ENCODE peak calls at places on chromosomes 13 and 19, in four cellular contexts. Y is NB4, O is RWPE2, S is AG04450. H is an unnamed sample.

GRCh38 chr19:7673995-7674667 is 2.8 kb upstream of the MCEMP1 start:
- DNase-seq in Y (peak), O (no peak), S (no peak), H (no peak)

GRCh38 chr13:48110930-48111721 is 16.2 kb upstream of the MED4 start:
- DNase-seq in Y (no peak), O (no peak), S (no peak), H (no peak)

GRCh38 chr19:49567722-49568454 is 12.5 kb downstream of the NOSIP start:
- DNase-seq in Y (peak), O (no peak), S (no peak), H (no peak)

GRCh38 chr13:113796211-113796875 is 37.3 kb downstream of the TMEM255B start:
- DNase-seq in Y (no peak), O (no peak), S (no peak), H (no peak)

GRCh38 chr19:31125071-31125470 is 224.2 kb downstream of the TSHZ3 start:
- DNase-seq in Y (no peak), O (no peak), S (no peak), H (peak)

GRCh38 chr19:33390120-33390907 is 16.8 kb downstream of the CEBPG start:
- DNase-seq in Y (peak), O (peak), S (no peak), H (no peak)

GRCh38 chr19:11479470-11480080 is 1.3 kb downstream of the ELAVL3 start:
- DNase-seq in Y (no peak), O (no peak), S (no peak), H (no peak)

GRCh38 chr19:37933965-37934364 is 27.0 kb downstream of the SIPA1L3 start:
- DNase-seq in Y (no peak), O (no peak), S (no peak), H (no peak)

GRCh38 chr13:39196957-39197644 is 158.8 kb downstream of the NHLRC3 start:
- DNase-seq in Y (peak), O (no peak), S (no peak), H (no peak)

GRCh38 chr13:84574851-84575250 is 692.6 kb upstream of the SLITRK1 start:
- DNase-seq in Y (no peak), O (no peak), S (no peak), H (no peak)

GRCh38 chr13:79496188-79496587 is 15.2 kb downstream of the NDFIP2 start:
- DNase-seq in Y (no peak), O (no peak), S (no peak), H (no peak)

GRCh38 chr19:4375620-4376228 is 24.6 kb downstream of the SH3GL1 start:
- DNase-seq in Y (peak), O (no peak), S (no peak), H (no peak)

GRCh38 chr13:113080901-113081521 is 24.6 kb upstream of the F7 start:
- DNase-seq in Y (no peak), O (no peak), S (no peak), H (peak)

GRCh38 chr13:100493418-100493817 is 95.2 kb downstream of the GGACT start:
- DNase-seq in Y (peak), O (no peak), S (no peak), H (no peak)

GRCh38 chr19:46776927-46777911 is 11.2 kb downstream of the SLC1A5 start:
- DNase-seq in Y (peak), O (no peak), S (no peak), H (no peak)

GRCh38 chr13:20799726-20800416 is 26.1 kb upstream of the EEF1AKMT1 start:
- DNase-seq in Y (no peak), O (no peak), S (no peak), H (no peak)

GRCh38 chr19:33459691-33460090 is 61.9 kb downstream of the PEPD start:
- DNase-seq in Y (no peak), O (no peak), S (no peak), H (peak)

GRCh38 chr19:39223703-39224279 is 19.7 kb upstream of the SYCN start:
- DNase-seq in Y (peak), O (no peak), S (no peak), H (no peak)

GRCh38 chr13:112960671-112961070 is 8.3 kb upstream of the MCF2L start:
- DNase-seq in Y (no peak), O (peak), S (no peak), H (no peak)

GRCh38 chr19:6287269-6287885 is 7.6 kb upstream of the MLLT1 start:
- DNase-seq in Y (no peak), O (no peak), S (no peak), H (no peak)

GRCh38 chr19:31318790-31319189 is 30.4 kb downstream of the TSHZ3 start:
- DNase-seq in Y (no peak), O (no peak), S (no peak), H (no peak)

DNA sequence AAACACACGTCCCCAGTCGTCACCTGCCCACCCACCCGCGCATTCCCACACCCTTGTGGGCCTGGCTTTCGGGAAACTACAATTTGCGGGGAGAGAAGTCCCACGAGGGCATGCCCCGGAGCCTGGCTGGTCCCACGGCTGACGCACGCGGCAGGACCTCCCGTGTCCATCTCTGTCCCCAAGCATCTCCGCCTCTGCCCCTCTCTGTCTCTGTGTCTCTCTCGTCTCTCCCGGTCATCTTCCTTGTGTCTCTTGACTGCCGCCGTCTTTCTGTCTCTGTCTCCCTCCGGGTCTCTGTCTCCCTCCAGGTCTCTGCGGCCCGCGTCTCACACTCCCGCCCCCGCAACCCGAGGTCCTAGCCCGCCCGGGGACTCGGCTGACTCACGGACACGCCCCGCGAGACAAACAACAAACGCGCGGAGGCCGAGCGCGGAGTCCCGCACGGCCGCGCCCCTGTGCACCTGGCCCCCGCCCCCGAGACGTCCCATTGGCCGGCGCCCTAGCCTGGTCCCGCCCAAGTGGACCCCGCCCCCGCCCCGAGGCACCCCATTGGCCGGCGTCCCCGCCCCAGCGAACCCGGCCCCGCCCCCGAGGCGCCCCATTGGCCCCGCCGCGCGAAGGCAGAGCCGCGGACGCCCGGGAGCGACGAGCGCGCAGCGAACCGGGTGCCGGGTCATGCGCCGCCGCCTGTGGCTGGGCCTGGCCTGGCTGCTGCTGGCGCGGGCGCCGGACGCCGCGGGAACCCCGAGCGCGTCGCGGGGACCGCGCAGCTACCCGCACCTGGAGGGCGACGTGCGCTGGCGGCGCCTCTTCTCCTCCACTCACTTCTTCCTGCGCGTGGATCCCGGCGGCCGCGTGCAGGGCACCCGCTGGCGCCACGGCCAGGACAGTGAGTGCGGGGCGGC is at the start of gene FGF22:
- DNase-seq in Y (peak), O (peak), S (peak), H (no peak)
- TF ChIP-seq CTCF in Y (no peak), O (no peak), S (no peak), H (no peak)

DNA sequence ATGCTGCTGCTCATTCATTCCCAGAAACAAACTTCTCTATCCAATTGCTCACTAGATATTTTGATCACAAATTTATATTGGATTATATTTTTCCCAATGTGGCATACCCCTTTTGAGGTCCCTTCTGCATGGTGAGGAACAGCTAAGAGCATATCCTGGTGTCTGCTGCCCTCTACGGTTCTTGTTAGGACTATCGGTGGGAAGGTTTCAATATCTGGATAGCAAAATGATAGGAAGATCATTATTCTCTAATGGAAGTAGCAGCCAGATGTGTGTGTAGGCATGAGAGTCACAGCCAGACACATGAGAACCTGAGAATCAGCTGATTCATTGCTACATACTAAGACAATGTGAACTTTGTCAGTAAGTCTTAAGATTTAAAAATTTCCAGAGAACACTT is 1422.4 kb upstream of the MIR17HG start:
- DNase-seq in Y (peak), O (no peak), S (no peak), H (no peak)
- TF ChIP-seq CTCF in Y (peak), O (peak), S (peak), H (peak)

GRCh38 chr19:40605201-40605971 is 4.2 kb downstream of the LTBP4 start:
- DNase-seq in Y (peak), O (peak), S (no peak), H (no peak)
- TF ChIP-seq CTCF in Y (no peak), O (peak), S (peak), H (peak)

DNA sequence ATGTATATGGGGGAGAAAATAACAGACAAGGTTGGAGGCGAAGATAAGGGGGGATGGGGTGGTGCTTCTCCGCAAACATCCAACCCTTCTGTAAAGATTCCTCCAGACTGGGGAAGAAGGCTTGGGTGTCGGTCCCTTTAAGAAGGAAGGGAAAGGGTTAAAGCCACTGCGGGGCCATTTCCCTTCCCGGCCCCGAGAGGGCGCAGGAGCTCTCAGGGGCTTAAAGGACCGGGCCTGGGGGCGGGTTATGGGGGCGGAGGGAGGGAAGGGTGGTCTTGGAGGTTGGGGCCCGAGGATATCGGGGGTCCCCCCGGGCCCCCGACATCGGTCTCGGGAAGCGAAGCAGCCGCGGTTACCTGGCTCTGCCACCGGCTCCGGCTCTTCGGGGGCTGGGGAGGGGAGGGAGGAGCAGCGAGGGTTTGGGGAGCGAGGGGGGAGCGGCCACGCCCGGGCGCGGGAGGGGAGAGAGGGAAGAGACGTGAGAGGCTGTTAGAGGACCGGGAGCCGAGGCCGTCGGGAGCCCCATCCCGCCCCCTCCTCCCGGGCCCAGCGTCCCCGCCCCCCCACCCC is 2.8 kb downstream of the TNNT1 start:
- DNase-seq in Y (peak), O (no peak), S (no peak), H (no peak)
- TF ChIP-seq CTCF in Y (peak), O (peak), S (peak), H (peak)

GRCh38 chr13:33771296-33771695 is 46.7 kb upstream of the RFC3 start:
- DNase-seq in Y (no peak), O (no peak), S (no peak), H (no peak)
- TF ChIP-seq CTCF in Y (no peak), O (no peak), S (no peak), H (no peak)

GRCh38 chr13:25085125-25085742 is 10.7 kb upstream of the PABPC3 start:
- DNase-seq in Y (peak), O (no peak), S (no peak), H (no peak)
- TF ChIP-seq CTCF in Y (peak), O (peak), S (peak), H (peak)

GRCh38 chr19:36183455-36183741 is 31.1 kb downstream of the ZNF565 start:
- DNase-seq in Y (no peak), O (no peak), S (no peak), H (no peak)
- TF ChIP-seq CTCF in Y (no peak), O (no peak), S (no peak), H (no peak)

GRCh38 chr13:109447667-109448066 is 338.7 kb downstream of the IRS2 start:
- DNase-seq in Y (no peak), O (no peak), S (no peak), H (no peak)
- TF ChIP-seq CTCF in Y (no peak), O (no peak), S (no peak), H (no peak)

GRCh38 chr19:13260883-13261653 is 110.9 kb downstream of the IER2 start:
- DNase-seq in Y (peak), O (no peak), S (peak), H (no peak)
- TF ChIP-seq CTCF in Y (no peak), O (no peak), S (peak), H (no peak)